ENCODE peak calls at places on chromosomes 2 and 18, in four cellular contexts. H is testis, Y is dorsolateral prefrontal cortex, U is mesendoderm. G is an unnamed sample.
A peak's percentile ranks its signal among the peaks of the same experiment; 100 is the strongest.

GRCh38 chr2:126220336-126220735 is 435.6 kb upstream of the GYPC start:
- DNase-seq in H (no peak), Y (no peak), U (peak; percentile 8), G (no peak)

GRCh38 chr18:55830490-55830889 is 242.5 kb upstream of the TCF4 start:
- DNase-seq in H (no peak), Y (no peak), U (no peak), G (no peak)

GRCh38 chr2:55425449-55425848 is 5.8 kb upstream of the CCDC88A start:
- DNase-seq in H (no peak), Y (no peak), U (no peak), G (no peak)

GRCh38 chr18:48843596-48843995 is 107.2 kb downstream of the SMAD7 start:
- DNase-seq in H (no peak), Y (no peak), U (no peak), G (no peak)

GRCh38 chr2:28809927-28810326 is 707 bp upstream of the SPDYA start:
- DNase-seq in H (no peak), Y (no peak), U (peak; percentile 2), G (no peak)

GRCh38 chr2:70904371-70905216 is 31.1 kb upstream of the ATP6V1B1 start:
- DNase-seq in H (no peak), Y (no peak), U (peak; percentile 46), G (no peak)

GRCh38 chr2:181850914-181851560 is 40.5 kb upstream of the ITPRID2 start:
- DNase-seq in H (no peak), Y (no peak), U (no peak), G (no peak)

GRCh38 chr2:96260404-96261260 is 5.2 kb downstream of the TMEM127 start:
- DNase-seq in H (peak; percentile 72), Y (no peak), U (peak; percentile 91), G (peak; percentile 100)

GRCh38 chr2:216636570-216637450 is 3.6 kb downstream of the IGFBP2 start:
- DNase-seq in H (no peak), Y (peak; percentile 47), U (peak; percentile 68), G (peak; percentile 78)

GRCh38 chr18:75530548-75531211 is 103.2 kb upstream of the SMIM21 start:
- DNase-seq in H (no peak), Y (no peak), U (no peak), G (no peak)

GRCh38 chr2:219402665-219403515 is 15.2 kb upstream of the DNPEP start:
- DNase-seq in H (peak; percentile 87), Y (peak; percentile 76), U (peak; percentile 90), G (peak; percentile 67)

GRCh38 chr2:126527836-126528490 is 128.0 kb upstream of the GYPC start:
- DNase-seq in H (peak; percentile 88), Y (no peak), U (peak; percentile 82), G (peak; percentile 50)

G was measured in HepG2.